ENCODE peak calls at places on chromosomes 3 and 15, in seven cellular contexts. Z is HS-5, U is T-cell, D is lower lobe of right lung, C is head of caudate nucleus, R is body of pancreas, T is activated T-helper 1 cell treated with Interleukin-2 at 50 U/mL for 16 hours. E is an unnamed sample.
A peak's percentile ranks its signal among the peaks of the same experiment; 100 is the strongest.

GRCh38 chr3:15750143-15750542 is 47.6 kb downstream of the ANKRD28 start:
- DNase-seq in Z (no peak), U (no peak), D (no peak), C (no peak), R (no peak), T (no peak), E (no peak)

GRCh38 chr3:156818890-156819289 is 7.3 kb upstream of the LEKR1 start:
- DNase-seq in Z (peak; percentile 79), U (no peak), D (no peak), C (no peak), R (no peak), T (no peak), E (peak; percentile 77)

GRCh38 chr3:177447938-177448337 is 250.7 kb upstream of the TBL1XR1 start:
- DNase-seq in Z (no peak), U (no peak), D (peak; percentile 88), C (no peak), R (peak; percentile 64), T (no peak), E (peak; percentile 96)

GRCh38 chr3:15527031-15527459 is 5.5 kb upstream of the COLQ start:
- DNase-seq in Z (no peak), U (no peak), D (no peak), C (no peak), R (no peak), T (no peak), E (no peak)

GRCh38 chr3:13791501-13792490 is 88.1 kb downstream of the WNT7A start:
- DNase-seq in Z (no peak), U (no peak), D (peak; percentile 27), C (no peak), R (no peak), T (no peak), E (no peak)

GRCh38 chr15:65917407-65917756 is 48.1 kb downstream of the RAB11A start:
- DNase-seq in Z (no peak), U (no peak), D (no peak), C (no peak), R (no peak), T (no peak), E (no peak)

GRCh38 chr15:63764912-63765311 is 68.8 kb downstream of the HERC1 start:
- DNase-seq in Z (no peak), U (no peak), D (no peak), C (no peak), R (no peak), T (no peak), E (no peak)

GRCh38 chr3:60055765-60056164 is 1005.9 kb upstream of the CFAP20DC start:
- DNase-seq in Z (no peak), U (no peak), D (no peak), C (no peak), R (no peak), T (no peak), E (peak; percentile 28)

GRCh38 chr3:124263168-124263567 is 271.2 kb upstream of the ROPN1 start:
- DNase-seq in Z (peak; percentile 89), U (no peak), D (no peak), C (no peak), R (no peak), T (no peak), E (peak; percentile 81)

GRCh38 chr3:111070772-111071256 is 802 bp upstream of the NECTIN3 start:
- DNase-seq in Z (no peak), U (no peak), D (no peak), C (no peak), R (no peak), T (no peak), E (no peak)

GRCh38 chr3:113183748-113184661 is 27.4 kb upstream of the BOC start:
- DNase-seq in Z (no peak), U (no peak), D (no peak), C (no peak), R (no peak), T (no peak), E (no peak)

GRCh38 chr3:171183042-171183441 is 156.5 kb upstream of the SLC2A2 start:
- DNase-seq in Z (no peak), U (no peak), D (no peak), C (peak; percentile 47), R (peak; percentile 29), T (no peak), E (no peak)

GRCh38 chr3:113242091-113242581 is 30.8 kb downstream of the BOC start:
- DNase-seq in Z (no peak), U (no peak), D (no peak), C (no peak), R (no peak), T (no peak), E (no peak)

GRCh38 chr15:48547305-48547704 is 98.2 kb downstream of the FBN1 start:
- DNase-seq in Z (no peak), U (no peak), D (no peak), C (no peak), R (no peak), T (no peak), E (no peak)

GRCh38 chr3:14424711-14425573 is 22.5 kb downstream of the SLC6A6 start:
- DNase-seq in Z (no peak), U (peak; percentile 52), D (peak; percentile 63), C (no peak), R (no peak), T (peak; percentile 21), E (no peak)

GRCh38 chr3:127036209-127037020 is 53.5 kb downstream of the PLXNA1 start:
- DNase-seq in Z (no peak), U (no peak), D (peak; percentile 55), C (no peak), R (no peak), T (no peak), E (no peak)

GRCh38 chr3:49649576-49649975 is 24.6 kb upstream of the APEH start:
- DNase-seq in Z (no peak), U (no peak), D (no peak), C (no peak), R (no peak), T (no peak), E (no peak)

GRCh38 chr3:139113231-139113749 is 68.6 kb upstream of the PRR23C start:
- DNase-seq in Z (no peak), U (no peak), D (no peak), C (no peak), R (no peak), T (no peak), E (no peak)

GRCh38 chr3:165233521-165234195 is 37.5 kb upstream of the SLITRK3 start:
- DNase-seq in Z (peak; percentile 22), U (no peak), D (no peak), C (no peak), R (no peak), T (no peak), E (no peak)

E was measured in keratinocyte.